ENCODE peak calls at places on chromosome 9, in six cellular contexts. E, U, N, O, M and H are unnamed samples.

GRCh38 chr9:116323571-116323970 is 170.0 kb downstream of the PAPPA start:
- DNase-seq in E (no peak), U (no peak), N (no peak), O (no peak), M (no peak), H (no peak)

GRCh38 chr9:23321049-23321448 is 505.0 kb downstream of the ELAVL2 start:
- DNase-seq in E (no peak), U (no peak), N (no peak), O (no peak), M (no peak), H (no peak)

GRCh38 chr9:30967484-30967883 is 1417.0 kb upstream of the ACO1 start:
- DNase-seq in E (no peak), U (no peak), N (no peak), O (no peak), M (no peak), H (peak; percentile 3)

GRCh38 chr9:69743930-69744329 is 15.9 kb downstream of the PTAR1 start:
- DNase-seq in E (no peak), U (no peak), N (no peak), O (no peak), M (no peak), H (no peak)

GRCh38 chr9:35464056-35465025 is 25.6 kb upstream of the RUSC2 start:
- DNase-seq in E (no peak), U (no peak), N (no peak), O (no peak), M (no peak), H (no peak)

GRCh38 chr9:129490583-129491485 is 130.1 kb downstream of the C9orf50 start:
- DNase-seq in E (no peak), U (no peak), N (no peak), O (no peak), M (no peak), H (no peak)

GRCh38 chr9:81565144-81565543 is 124.2 kb downstream of the TLE1 start:
- DNase-seq in E (no peak), U (no peak), N (peak; percentile 64), O (no peak), M (no peak), H (no peak)

GRCh38 chr9:108439967-108440366 is 415.8 kb downstream of the ACTL7B start:
- DNase-seq in E (no peak), U (no peak), N (no peak), O (no peak), M (no peak), H (no peak)

GRCh38 chr9:125886365-125886764 is 139.2 kb downstream of the PBX3 start:
- DNase-seq in E (no peak), U (no peak), N (no peak), O (no peak), M (no peak), H (no peak)

GRCh38 chr9:11149065-11149464 is 536.3 kb upstream of the PTPRD start:
- DNase-seq in E (no peak), U (no peak), N (no peak), O (no peak), M (no peak), H (no peak)

GRCh38 chr9:131239307-131239975 is 36.9 kb downstream of the FAM78A start:
- DNase-seq in E (no peak), U (no peak), N (no peak), O (no peak), M (no peak), H (no peak)

GRCh38 chr9:131049829-131050715 is 41.1 kb downstream of the LAMC3 start:
- DNase-seq in E (no peak), U (no peak), N (no peak), O (no peak), M (no peak), H (no peak)

GRCh38 chr9:111559000-111559610 is 34.1 kb downstream of the ZNF483 start:
- DNase-seq in E (no peak), U (no peak), N (no peak), O (no peak), M (no peak), H (no peak)

GRCh38 chr9:7206221-7206758 is 448.5 kb downstream of the KDM4C start:
- DNase-seq in E (no peak), U (no peak), N (no peak), O (no peak), M (no peak), H (no peak)

GRCh38 chr9:16136961-16137360 is 584.1 kb downstream of the CCDC171 start:
- DNase-seq in E (no peak), U (no peak), N (no peak), O (no peak), M (no peak), H (no peak)

GRCh38 chr9:120477534-120478001 is 102.4 kb downstream of the CDK5RAP2 start:
- DNase-seq in E (peak; percentile 69), U (peak; percentile 31), N (peak; percentile 71), O (no peak), M (peak; percentile 2), H (peak; percentile 8)

GRCh38 chr9:128595471-128595870 is 43.1 kb downstream of the SPTAN1 start:
- DNase-seq in E (no peak), U (no peak), N (no peak), O (no peak), M (no peak), H (no peak)

GRCh38 chr9:128027166-128027539 is 40.0 kb downstream of the NAIF1 start:
- DNase-seq in E (no peak), U (no peak), N (no peak), O (no peak), M (no peak), H (no peak)

GRCh38 chr9:89750117-89750551 is 145.3 kb downstream of the GADD45G start:
- DNase-seq in E (no peak), U (no peak), N (no peak), O (no peak), M (no peak), H (no peak)

GRCh38 chr9:129596541-129597328 is 24.2 kb downstream of the C9orf50 start:
- DNase-seq in E (no peak), U (no peak), N (peak; percentile 80), O (no peak), M (no peak), H (peak; percentile 88)

GRCh38 chr9:33924978-33925797 is 108.2 kb downstream of the UBE2R2 start:
- DNase-seq in E (peak; percentile 60), U (peak; percentile 27), N (peak; percentile 48), O (no peak), M (no peak), H (peak; percentile 16)

GRCh38 chr9:99269429-99269828 is 47.3 kb downstream of the SEC61B start:
- DNase-seq in E (no peak), U (no peak), N (no peak), O (no peak), M (no peak), H (no peak)